ENCODE peak calls at places on chromosomes 13 and 19, in four cellular contexts. H is epithelial cell of esophagus; T is activated T-helper 9 cell treated with anti-CD3 and anti-CD28 coated beads, Interleukin-2, amount 50 U/mL, for 16 hours; X is uterus. M is an unnamed sample.

GRCh38 chr19:16889883-16890460 is 1.2 kb downstream of the F2RL3 start:
- DNase-seq in H (no peak), T (no peak), X (no peak), M (no peak)

GRCh38 chr13:110387451-110388140 is 80.5 kb downstream of the COL4A2 start:
- DNase-seq in H (peak), T (no peak), X (peak), M (no peak)

GRCh38 chr13:32316030-32316344 is 679 bp downstream of the BRCA2 start:
- DNase-seq in H (no peak), T (no peak), X (no peak), M (no peak)

GRCh38 chr13:38103851-38104250 is 234.3 kb upstream of the TRPC4 start:
- DNase-seq in H (no peak), T (no peak), X (no peak), M (no peak)

GRCh38 chr19:29702161-29702957 is 12.7 kb downstream of the C19orf12 start:
- DNase-seq in H (no peak), T (no peak), X (no peak), M (no peak)

GRCh38 chr19:29812080-29812880 is 489 bp downstream of the CCNE1 start:
- DNase-seq in H (no peak), T (no peak), X (no peak), M (no peak)

GRCh38 chr19:870963-871401 is 11.5 kb downstream of the CFD start:
- DNase-seq in H (no peak), T (no peak), X (no peak), M (no peak)

GRCh38 chr13:43058318-43058674 is 34.9 kb downstream of the DNAJC15 start:
- DNase-seq in H (peak), T (no peak), X (no peak), M (peak)

GRCh38 chr13:28641600-28641926 is 17.4 kb upstream of the POMP start:
- DNase-seq in H (no peak), T (no peak), X (no peak), M (no peak)

GRCh38 chr13:72970956-72971355 is 87.8 kb upstream of the KLF5 start:
- DNase-seq in H (peak), T (no peak), X (no peak), M (no peak)

GRCh38 chr13:76210262-76210661 is 574.1 kb downstream of the LMO7 start:
- DNase-seq in H (peak), T (no peak), X (no peak), M (no peak)

GRCh38 chr13:48069573-48069972 is 25.3 kb downstream of the MED4 start:
- DNase-seq in H (no peak), T (no peak), X (no peak), M (no peak)

GRCh38 chr19:459724-460511 is 915 bp downstream of the SHC2 start:
- DNase-seq in H (no peak), T (no peak), X (peak), M (no peak)

GRCh38 chr19:50325310-50326100 is 3.7 kb downstream of the KCNC3 start:
- DNase-seq in H (peak), T (peak), X (no peak), M (no peak)

GRCh38 chr13:64078480-64078936 is 2662.9 kb upstream of the PCDH20 start:
- DNase-seq in H (no peak), T (no peak), X (no peak), M (no peak)

GRCh38 chr13:84973661-84974060 is 825.6 kb downstream of the SLITRK6 start:
- DNase-seq in H (no peak), T (no peak), X (no peak), M (no peak)

GRCh38 chr13:93298741-93299140 is 72.1 kb downstream of the GPC6 start:
- DNase-seq in H (no peak), T (no peak), X (no peak), M (no peak)

GRCh38 chr13:41905600-41906254 is 55.2 kb downstream of the VWA8 start:
- DNase-seq in H (peak), T (no peak), X (no peak), M (no peak)

GRCh38 chr19:50173144-50173543 is 10.1 kb upstream of the IZUMO2 start:
- DNase-seq in H (no peak), T (no peak), X (no peak), M (no peak)

GRCh38 chr13:41455725-41456419 is 1.5 kb upstream of the RGCC start:
- DNase-seq in H (no peak), T (no peak), X (no peak), M (no peak)

GRCh38 chr19:2791440-2791839 is 6.1 kb downstream of the THOP1 start:
- DNase-seq in H (no peak), T (no peak), X (no peak), M (no peak)

GRCh38 chr13:99007414-99007986 is 29.6 kb upstream of the DOCK9 start:
- DNase-seq in H (no peak), T (no peak), X (no peak), M (no peak)

GRCh38 chr13:50403311-50403710 is 388.1 kb downstream of the KCNRG start:
- DNase-seq in H (peak), T (no peak), X (no peak), M (no peak)

M was measured in BJ.